ENCODE peak calls at places on chromosomes 13 and 19, in ten cellular contexts. A, E, B, C, Y, O, L, P, T and D are unnamed samples.

GRCh38 chr13:35789335-35790166 is 313.1 kb upstream of the MAB21L1 start:
- DNase-seq in O (no peak), B (peak), C (peak), E (no peak), Y (peak), P (peak), A (no peak), L (no peak), T (no peak), D (no peak)

GRCh38 chr19:14770944-14771839 is 7.2 kb downstream of the ADGRE2 start:
- DNase-seq in B (no peak), T (no peak), E (no peak), L (no peak), C (no peak), Y (no peak), A (no peak), P (no peak), O (no peak), D (no peak)

GRCh38 chr13:29921542-29921941 is 71.1 kb upstream of the UBL3 start:
- DNase-seq in B (no peak), O (no peak), L (no peak), P (no peak), T (no peak), E (no peak), C (no peak), A (no peak), Y (no peak), D (no peak)

GRCh38 chr13:26022538-26023292 is 29.1 kb downstream of the SHISA2 start:
- DNase-seq in O (no peak), E (no peak), P (peak), A (peak), L (peak), T (peak), B (peak), Y (peak), C (peak), D (no peak)

GRCh38 chr19:419721-420515 is 11.0 kb upstream of the C2CD4C start:
- DNase-seq in A (peak), O (no peak), B (no peak), P (no peak), Y (no peak), L (peak), C (no peak), E (no peak), T (no peak), D (no peak)

GRCh38 chr13:100506154-100506553 is 82.4 kb downstream of the GGACT start:
- DNase-seq in E (no peak), B (no peak), A (no peak), O (no peak), Y (no peak), T (no peak), L (no peak), C (no peak), P (no peak), D (no peak)

GRCh38 chr19:1841209-1841924 is 6.9 kb downstream of the REXO1 start:
- DNase-seq in B (no peak), P (no peak), Y (no peak), E (no peak), L (no peak), T (no peak), A (no peak), C (no peak), O (no peak), D (no peak)

GRCh38 chr19:29263305-29264080 is 50.5 kb upstream of the UQCRFS1 start:
- DNase-seq in C (peak), P (peak), L (peak), Y (no peak), E (peak), T (no peak), A (peak), O (no peak), B (peak), D (peak)

GRCh38 chr13:50400930-50401553 is 385.8 kb downstream of the KCNRG start:
- DNase-seq in T (peak), B (peak), P (peak), Y (peak), C (no peak), O (no peak), A (no peak), E (no peak), L (no peak), D (no peak)

GRCh38 chr13:113350065-113350937 is 13.6 kb downstream of the GRTP1 start:
- DNase-seq in L (no peak), A (peak), C (peak), P (no peak), B (no peak), Y (peak), O (no peak), E (no peak), T (no peak), D (no peak)

GRCh38 chr19:32870154-32870573 is 597 bp upstream of the SLC7A9 start:
- DNase-seq in P (no peak), C (no peak), L (no peak), O (no peak), T (no peak), E (no peak), A (peak), B (no peak), Y (no peak), D (peak)

GRCh38 chr19:16073481-16073880 is 2.8 kb upstream of the TPM4 start:
- DNase-seq in B (no peak), C (no peak), P (no peak), Y (no peak), A (no peak), T (no peak), L (no peak), E (no peak), O (no peak), D (no peak)

GRCh38 chr19:13843104-13843921 is 33.6 kb upstream of the NANOS3 start:
- DNase-seq in B (peak), T (no peak), P (peak), Y (peak), L (peak), A (peak), C (peak), O (no peak), E (no peak), D (no peak)

GRCh38 chr19:42495663-42496062 is 32.6 kb downstream of the CEACAM1 start:
- DNase-seq in B (no peak), C (no peak), O (no peak), A (no peak), Y (no peak), P (no peak), E (no peak), L (no peak), T (no peak), D (no peak)

GRCh38 chr13:110354715-110355473 is 47.8 kb downstream of the COL4A2 start:
- DNase-seq in Y (no peak), T (no peak), C (no peak), B (no peak), O (no peak), A (no peak), L (no peak), P (no peak), E (no peak), D (no peak)

GRCh38 chr13:84655677-84656076 is 773.4 kb upstream of the SLITRK1 start:
- DNase-seq in B (peak), C (no peak), T (no peak), Y (no peak), O (no peak), L (no peak), A (no peak), E (no peak), P (peak), D (no peak)

GRCh38 chr19:32910874-32911273 is 41.3 kb upstream of the SLC7A9 start:
- DNase-seq in Y (no peak), P (no peak), O (no peak), B (no peak), A (no peak), T (no peak), E (no peak), L (no peak), C (no peak), D (no peak)

GRCh38 chr19:7483720-7484201 is 5.1 kb downstream of the PEX11G start:
- DNase-seq in T (no peak), E (no peak), C (no peak), Y (no peak), O (no peak), L (no peak), P (peak), A (no peak), B (no peak), D (no peak)

GRCh38 chr19:58543826-58544590 is at the start of gene TRIM28:
- DNase-seq in A (peak), T (peak), B (peak), L (peak), Y (peak), O (peak), E (peak), C (peak), P (peak), D (peak)

GRCh38 chr19:19750842-19751790 is 18.2 kb upstream of the ZNF14 start:
- DNase-seq in P (no peak), O (no peak), Y (no peak), E (no peak), B (no peak), C (no peak), T (no peak), A (no peak), L (no peak), D (no peak)

GRCh38 chr13:91544723-91545122 is 146.3 kb downstream of the GPC5 start:
- DNase-seq in L (no peak), P (no peak), T (no peak), E (no peak), B (no peak), C (no peak), A (no peak), O (no peak), Y (no peak), D (no peak)

GRCh38 chr13:81140675-81141074 is 799.7 kb upstream of the SPRY2 start:
- DNase-seq in A (no peak), B (no peak), C (no peak), O (no peak), E (no peak), T (no peak), Y (no peak), L (no peak), P (no peak), D (no peak)

GRCh38 chr13:99572921-99573320 is 71.6 kb downstream of the TM9SF2 start:
- DNase-seq in E (no peak), L (no peak), B (peak), T (no peak), P (peak), Y (no peak), C (no peak), A (no peak), O (no peak), D (no peak)

GRCh38 chr13:19067767-19068166 is 113.9 kb downstream of the TUBA3C start:
- DNase-seq in O (no peak), Y (no peak), P (no peak), L (no peak), T (no peak), B (no peak), C (no peak), E (no peak), A (no peak), D (no peak)

GRCh38 chr19:28468701-28469459 is 744.1 kb downstream of the UQCRFS1 start:
- DNase-seq in O (no peak), L (peak), P (peak), Y (no peak), E (no peak), T (peak), A (no peak), C (no peak), B (peak), D (no peak)

GRCh38 chr13:80339841-80340642 is 884 bp downstream of the SPRY2 start:
- DNase-seq in A (peak), E (no peak), B (no peak), Y (no peak), O (peak), C (peak), P (peak), L (peak), T (no peak), D (peak)

GRCh38 chr13:35787937-35788336 is 311.4 kb upstream of the MAB21L1 start:
- DNase-seq in O (no peak), L (no peak), B (peak), T (no peak), E (no peak), Y (no peak), C (no peak), A (no peak), P (peak), D (no peak)

GRCh38 chr19:42619271-42619670 is 24.5 kb upstream of the CEACAM8 start:
- DNase-seq in T (no peak), P (no peak), B (no peak), C (no peak), Y (no peak), A (no peak), E (no peak), O (no peak), L (no peak), D (no peak)

GRCh38 chr13:108176685-108177274 is 38.6 kb downstream of the LIG4 start:
- DNase-seq in P (peak), C (peak), O (peak), A (no peak), L (peak), B (no peak), E (no peak), Y (peak), T (no peak), D (no peak)
- TF ChIP-seq CTCF in P (peak), C (no peak), O (no peak), A (peak), L (peak), B (peak), E (no peak), Y (peak), T (peak), D (peak)

GRCh38 chr19:49850487-49851342 is at the start of gene PTOV1:
- DNase-seq in C (peak), Y (peak), E (peak), P (peak), O (peak), L (peak), B (peak), T (peak), A (peak), D (peak)
- TF ChIP-seq CTCF in C (no peak), Y (no peak), E (no peak), P (no peak), O (no peak), L (no peak), B (no peak), T (no peak), A (no peak), D (no peak)

GRCh38 chr19:2986951-2987491 is 9.7 kb downstream of the TLE6 start:
- DNase-seq in P (no peak), B (no peak), A (no peak), C (no peak), L (no peak), E (no peak), T (no peak), Y (no peak), O (no peak), D (peak)
- TF ChIP-seq CTCF in P (no peak), B (no peak), A (no peak), C (no peak), L (no peak), E (no peak), T (no peak), Y (no peak), O (no peak), D (no peak)

GRCh38 chr13:95704510-95704909 is 27.6 kb downstream of the DNAJC3 start:
- DNase-seq in P (no peak), E (no peak), T (no peak), B (no peak), L (peak), Y (no peak), C (peak), O (no peak), A (no peak), D (no peak)
- TF ChIP-seq CTCF in P (peak), E (no peak), T (no peak), B (no peak), L (peak), Y (peak), C (peak), O (no peak), A (no peak), D (peak)

DNA sequence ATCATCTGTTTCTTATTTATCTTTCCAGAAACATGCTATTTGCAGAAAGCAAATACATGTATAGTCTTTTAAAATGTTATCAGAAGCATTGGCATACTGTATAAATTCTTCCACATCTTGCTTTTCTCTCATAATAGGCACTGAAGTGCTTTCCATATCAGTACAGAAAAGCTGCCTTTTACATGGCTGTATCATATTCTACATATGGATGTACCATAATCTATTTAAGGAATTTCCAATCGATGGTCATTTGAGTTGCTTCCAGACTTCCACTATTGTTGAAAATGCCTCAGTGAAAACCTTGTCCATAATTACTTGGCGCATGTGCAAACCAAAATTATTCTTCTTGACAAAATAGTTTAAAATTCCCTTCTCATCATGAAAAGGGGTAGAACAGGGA is 272.5 kb downstream of the LHFPL6 start:
- DNase-seq in Y (no peak), E (no peak), T (no peak), O (no peak), P (no peak), L (no peak), A (no peak), C (no peak), B (no peak), D (no peak)
- TF ChIP-seq CTCF in Y (no peak), E (no peak), T (no peak), O (no peak), P (no peak), L (no peak), A (no peak), C (no peak), B (no peak), D (no peak)

DNA sequence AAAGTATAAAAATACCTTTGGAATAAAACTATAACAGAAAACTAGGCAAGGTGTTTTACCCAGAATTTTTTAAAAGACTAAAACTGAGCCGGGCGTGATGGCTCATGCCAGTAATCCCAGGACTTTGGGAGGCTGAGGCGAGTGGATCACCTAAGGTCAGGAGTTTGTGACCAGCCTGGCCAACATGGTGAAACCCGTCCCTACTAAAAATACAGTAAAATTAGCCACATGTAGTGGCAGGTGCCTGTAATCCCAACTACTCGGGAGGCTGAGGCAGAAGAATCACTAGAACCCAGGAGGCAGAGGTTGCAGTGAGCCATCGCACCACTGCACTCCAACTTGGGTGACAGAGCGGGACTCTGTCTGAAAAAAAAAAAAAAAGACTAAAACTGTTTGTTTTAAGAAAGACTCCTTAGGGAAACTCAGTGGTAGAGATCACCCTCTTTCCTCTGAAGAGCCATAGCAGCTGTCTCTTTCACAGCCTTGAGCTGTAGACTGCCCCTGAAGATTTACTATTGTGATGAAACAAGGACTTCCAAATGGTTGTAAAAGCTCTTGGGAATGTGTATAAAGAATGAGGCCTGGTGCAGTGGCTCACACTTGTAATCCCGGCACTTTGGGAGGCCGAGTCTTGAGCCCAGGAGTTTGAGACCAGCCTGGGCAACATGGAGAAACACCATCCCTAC is 14.7 kb upstream of the KCTD4 start:
- DNase-seq in E (no peak), A (no peak), P (no peak), O (no peak), B (peak), C (no peak), T (no peak), Y (no peak), L (no peak), D (no peak)
- TF ChIP-seq CTCF in E (no peak), A (no peak), P (no peak), O (no peak), B (no peak), C (no peak), T (no peak), Y (no peak), L (no peak), D (no peak)

GRCh38 chr19:6276447-6276846 is 3.3 kb downstream of the MLLT1 start:
- DNase-seq in C (no peak), B (peak), E (no peak), A (peak), L (peak), O (no peak), Y (no peak), T (peak), P (peak), D (no peak)
- TF ChIP-seq CTCF in C (no peak), B (no peak), E (no peak), A (no peak), L (no peak), O (no peak), Y (no peak), T (no peak), P (no peak), D (no peak)

GRCh38 chr19:50479761-50480251 is 3.2 kb upstream of the GARIN5A start:
- DNase-seq in C (no peak), O (no peak), A (peak), L (no peak), E (no peak), B (no peak), T (no peak), P (no peak), Y (no peak), D (no peak)

GRCh38 chr19:50477751-50478515 is 1.3 kb upstream of the GARIN5A start:
- DNase-seq in E (no peak), L (no peak), P (no peak), B (no peak), A (peak), C (no peak), T (no peak), O (no peak), Y (no peak), D (no peak)

GRCh38 chr19:50476943-50477264 is 256 bp upstream of the GARIN5A start:
- DNase-seq in T (no peak), Y (no peak), L (no peak), O (no peak), A (no peak), E (no peak), P (no peak), B (no peak), C (no peak), D (no peak)

GRCh38 chr19:50480281-50481111 is 3.8 kb upstream of the GARIN5A start:
- DNase-seq in C (no peak), A (peak), P (no peak), Y (no peak), T (no peak), B (no peak), E (no peak), O (no peak), L (no peak), D (no peak)

GRCh38 chr19:50478901-50479715 is 2.5 kb upstream of the GARIN5A start:
- DNase-seq in L (no peak), B (peak), C (peak), Y (no peak), O (no peak), E (no peak), A (peak), T (no peak), P (peak), D (no peak)
- TF ChIP-seq CTCF in L (no peak), B (peak), C (peak), Y (peak), O (no peak), E (no peak), A (peak), T (peak), P (peak), D (peak)

GRCh38 chr13:93118081-93118615 is 108.5 kb upstream of the GPC6 start:
- DNase-seq in E (no peak), Y (no peak), T (no peak), L (no peak), P (no peak), C (no peak), O (no peak), A (no peak), B (no peak), D (no peak)

GRCh38 chr13:93116809-93117208 is 109.8 kb upstream of the GPC6 start:
- DNase-seq in P (no peak), C (no peak), Y (no peak), A (no peak), O (no peak), B (no peak), E (no peak), L (no peak), T (no peak), D (no peak)
- TF ChIP-seq CTCF in P (no peak), C (no peak), Y (no peak), A (no peak), O (no peak), B (no peak), E (no peak), L (no peak), T (no peak), D (peak)